ENCODE peak calls at places on chromosomes 3 and 15, in ten cellular contexts. H, D, S, O, F, Q, K, X, C and T are unnamed samples. For H3K9me3 and H3K27me3, the result is how much of the 10 kb centered on the place peaks cover.

GRCh38 chr3:86960551-86960950 is 30.4 kb downstream of the VGLL3 start:
- DNase-seq in O (no peak), H (no peak), Q (no peak), K (no peak), C (no peak), X (no peak), D (no peak), S (no peak), F (peak), T (no peak)

GRCh38 chr3:128994581-128995161 is 795 bp upstream of the CFAP92 start:
- DNase-seq in D (no peak), K (no peak), X (no peak), H (no peak), S (no peak), O (no peak), Q (no peak), F (no peak), C (no peak), T (no peak)

GRCh38 chr3:139292933-139293664 is 50.7 kb upstream of the MRPS22 start:
- DNase-seq in K (peak), C (no peak), O (no peak), Q (peak), F (no peak), X (no peak), D (no peak), H (no peak), S (no peak), T (no peak)

GRCh38 chr15:72116680-72117447 is 1.1 kb downstream of the MYO9A start:
- DNase-seq in H (no peak), Q (no peak), X (no peak), S (peak), C (no peak), O (peak), D (peak), F (peak), K (peak), T (no peak)

GRCh38 chr3:160564205-160564922 is 1.0 kb downstream of the KPNA4 start:
- DNase-seq in F (peak), K (peak), O (peak), H (no peak), X (no peak), D (peak), C (no peak), S (peak), Q (no peak), T (no peak)

GRCh38 chr3:197028711-197029510 is 706 bp downstream of the MELTF start:
- DNase-seq in Q (no peak), K (no peak), O (peak), D (no peak), F (peak), S (no peak), H (no peak), C (no peak), X (no peak), T (no peak)

GRCh38 chr3:194691481-194692281 is 6.0 kb downstream of the FAM43A start:
- DNase-seq in D (no peak), H (no peak), O (peak), S (peak), F (no peak), Q (no peak), K (no peak), X (no peak), C (no peak), T (no peak)

GRCh38 chr3:55622733-55623132 is 135.6 kb upstream of the WNT5A start:
- DNase-seq in S (no peak), D (no peak), H (no peak), X (no peak), O (no peak), C (no peak), K (peak), F (peak), Q (no peak), T (no peak)

GRCh38 chr15:89494941-89495637 is 1.3 kb downstream of the RHCG start:
- DNase-seq in Q (no peak), O (peak), S (no peak), C (no peak), F (peak), D (no peak), X (no peak), K (peak), H (no peak), T (no peak)

GRCh38 chr15:28132524-28133275 is 33.6 kb upstream of the OCA2 start:
- DNase-seq in D (peak), O (no peak), Q (no peak), S (no peak), H (peak), F (peak), C (no peak), X (no peak), K (peak), T (no peak)

GRCh38 chr3:156448300-156448699 is 106.6 kb downstream of the SSR3 start:
- DNase-seq in C (no peak), F (peak), Q (no peak), X (no peak), S (peak), K (peak), D (no peak), H (no peak), O (peak), T (peak)

DNA sequence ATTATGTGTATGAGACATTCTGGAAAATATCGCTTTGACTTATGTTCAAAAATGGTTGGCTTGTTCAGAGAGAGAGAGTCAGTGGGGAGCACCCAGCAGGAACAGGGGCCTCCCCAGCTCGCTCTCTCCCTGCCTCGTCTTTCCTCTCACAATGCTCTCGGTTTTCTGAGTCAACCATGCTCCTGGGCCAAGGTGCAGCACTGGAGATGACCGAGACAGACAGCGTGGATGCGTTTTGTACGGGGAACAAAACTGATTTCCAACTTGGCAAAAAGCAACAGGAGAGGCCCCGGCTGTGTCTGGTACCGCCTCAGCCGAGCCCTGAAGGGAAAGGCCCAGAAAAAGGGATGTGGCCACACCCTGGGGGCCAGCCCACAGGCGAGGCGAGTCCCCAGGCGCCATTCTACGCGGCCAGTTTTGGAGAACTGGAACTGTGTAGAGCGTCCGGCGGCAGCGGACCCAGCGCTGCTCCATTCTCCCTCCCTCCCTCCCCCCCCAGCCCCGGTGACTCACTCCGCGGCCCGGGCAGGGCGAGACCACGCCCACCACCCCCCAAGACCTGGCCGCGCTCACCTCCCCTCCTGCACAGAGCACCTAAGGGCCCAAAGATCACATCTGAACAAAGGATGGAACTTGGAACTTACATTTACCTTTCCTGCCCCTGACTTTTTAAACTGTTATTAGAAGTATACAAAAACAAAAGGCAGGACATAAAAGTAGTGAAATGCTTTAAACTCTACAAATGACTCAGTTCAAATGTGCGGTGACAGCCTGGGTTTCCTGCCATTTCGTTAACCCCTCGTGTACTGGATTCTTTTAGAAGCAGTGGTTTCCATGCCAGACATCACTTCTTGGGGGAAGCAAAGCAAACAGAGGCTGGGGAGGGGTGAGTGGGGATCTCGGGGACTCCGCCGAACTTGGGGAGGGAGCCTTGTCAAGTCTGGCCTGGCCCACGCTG is 12.7 kb downstream of the ATP10A start:
- DNase-seq in H (peak), F (peak), Q (no peak), O (no peak), X (peak), K (peak), D (peak), S (peak), C (peak), T (peak)
- H3K4me3 ChIP-seq in H (peak), F (peak), Q (peak), O (no peak), X (peak), K (peak), D (peak), S (no peak), C (peak), T (peak)

GRCh38 chr15:25246641-25247417 is 192.0 kb downstream of the UBE3A start:
- DNase-seq in F (no peak), Q (no peak), K (no peak), H (peak), C (peak), D (no peak), S (peak), X (no peak), O (no peak), T (no peak)
- H3K9me3 ChIP-seq in F (under half), Q (half or more), K (under half), H (under half), C (under half), D (under half), S (under half), X (under half), O (under half), T (under half)

DNA sequence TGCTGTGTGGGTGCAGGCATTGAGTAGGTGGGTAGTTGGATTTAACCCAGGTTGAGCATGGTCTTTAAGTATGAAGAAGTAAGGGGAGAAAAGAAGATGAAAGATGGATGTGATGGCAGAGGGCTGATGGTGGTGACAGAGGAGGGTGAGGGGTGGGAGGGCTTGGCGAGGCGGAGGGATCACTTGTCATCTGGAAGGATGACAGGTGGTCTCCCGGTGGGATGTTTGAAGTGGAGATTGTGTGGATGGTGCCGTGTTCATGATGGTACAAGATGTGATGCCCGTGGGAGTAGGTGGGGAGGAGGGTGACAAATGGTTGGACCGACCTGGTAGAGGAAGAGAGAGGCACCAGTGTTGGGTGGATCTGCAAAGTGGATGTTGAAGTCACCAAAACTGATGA is 208.8 kb downstream of the RPLP1 start:
- DNase-seq in Q (no peak), S (no peak), C (no peak), X (no peak), F (no peak), K (no peak), D (no peak), O (no peak), H (no peak), T (no peak)
- H3K27me3 ChIP-seq in Q (half or more), S (under half), C (under half), X (under half), F (under half), K (under half), D (under half), O (under half), H (under half), T (under half)

DNA sequence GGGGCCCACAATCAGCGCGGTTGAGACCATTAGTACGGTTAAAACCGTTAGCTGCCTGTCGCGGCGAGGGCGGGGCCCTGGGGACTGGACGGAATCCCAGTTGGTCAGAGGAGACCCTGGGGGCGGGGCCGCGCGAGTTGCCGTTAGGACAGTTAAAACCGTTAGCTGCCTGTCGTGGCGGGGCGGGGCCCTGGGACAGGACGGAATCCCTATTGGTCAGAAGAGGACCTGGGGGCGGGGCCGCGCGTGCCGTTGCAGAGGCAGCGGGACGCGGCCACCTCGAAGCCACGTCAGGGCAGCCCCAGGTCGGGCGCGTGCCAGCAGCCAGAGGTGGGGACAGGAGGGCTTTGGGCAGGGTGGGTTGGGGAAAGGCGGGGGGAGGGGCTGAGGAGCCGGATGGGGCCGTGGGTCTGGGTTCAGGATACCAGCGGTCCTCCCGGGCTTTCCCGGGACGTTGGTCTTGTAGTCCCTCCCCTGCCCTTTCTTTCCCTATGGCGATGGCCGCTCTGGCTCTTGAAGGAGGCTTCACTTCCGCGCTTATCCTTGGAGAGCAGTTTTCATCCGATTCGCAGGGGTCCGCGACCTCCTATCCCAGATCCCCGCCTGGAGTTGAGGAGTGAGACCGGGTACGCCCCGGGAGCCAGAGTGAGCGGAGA is 28.0 kb downstream of the KLHDC8B start:
- DNase-seq in F (peak), K (peak), Q (peak), C (peak), D (no peak), X (no peak), H (peak), O (no peak), S (peak), T (no peak)
- H3K4me3 ChIP-seq in F (peak), K (no peak), Q (peak), C (peak), D (no peak), X (no peak), H (peak), O (no peak), S (no peak), T (no peak)

GRCh38 chr3:109818081-109818480 is 480.7 kb upstream of the DPPA4 start:
- DNase-seq in D (no peak), O (no peak), S (no peak), X (no peak), K (no peak), H (no peak), F (no peak), C (no peak), Q (no peak), T (no peak)
- H3K9me3 ChIP-seq in D (under half), O (under half), S (under half), X (under half), K (under half), H (under half), F (under half), C (under half), Q (under half), T (under half)

DNA sequence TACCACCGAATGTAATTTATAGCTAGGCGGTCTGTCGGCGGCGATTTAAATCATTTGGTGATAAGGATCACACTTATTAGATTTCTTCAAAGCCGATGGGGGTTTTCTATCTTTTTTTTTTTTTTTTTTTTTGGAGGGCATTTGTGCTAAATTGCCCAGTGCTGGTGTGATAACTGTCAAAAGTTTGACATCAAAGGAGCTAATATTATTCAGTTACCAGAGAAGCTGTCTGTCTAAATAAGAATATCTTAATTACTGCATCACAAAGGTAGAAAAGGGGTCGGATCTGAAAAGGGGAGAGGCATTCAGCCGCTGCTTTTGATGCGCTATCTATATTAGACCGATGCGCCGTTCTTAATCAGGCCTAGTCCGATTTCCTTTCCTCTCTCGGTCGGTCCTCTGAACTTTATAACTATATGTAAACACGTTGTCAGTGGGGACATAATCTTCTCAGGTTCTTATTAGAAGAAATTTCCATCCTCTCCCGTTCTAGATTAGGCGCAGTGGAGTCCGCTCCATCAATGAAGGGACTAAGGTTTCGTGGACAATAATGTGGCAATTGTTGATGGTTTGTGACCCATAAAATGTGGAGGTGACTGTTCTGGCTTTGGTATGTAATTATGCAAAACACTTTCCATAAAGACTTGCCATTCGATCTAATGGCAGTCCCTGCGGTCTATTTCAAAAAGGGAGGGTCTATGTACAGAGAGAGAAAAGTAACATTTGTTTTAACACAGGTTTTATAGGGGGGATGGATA is 31.7 kb downstream of the NR2F2 start:
- DNase-seq in O (no peak), F (no peak), K (no peak), H (no peak), Q (no peak), X (no peak), C (no peak), S (no peak), D (no peak), T (no peak)
- H3K27me3 ChIP-seq in O (under half), F (under half), K (under half), H (under half), Q (under half), X (under half), C (under half), S (half or more), D (under half), T (under half)

GRCh38 chr3:167736997-167737396 is 1.5 kb downstream of the SERPINI1 start:
- DNase-seq in X (no peak), D (no peak), S (no peak), Q (no peak), C (no peak), K (no peak), H (no peak), F (no peak), O (no peak), T (no peak)
- H3K4me3 ChIP-seq in X (no peak), D (no peak), S (no peak), Q (no peak), C (no peak), K (no peak), H (no peak), F (no peak), O (no peak), T (no peak)

GRCh38 chr3:427128-427527 is 230.6 kb downstream of the CHL1 start:
- DNase-seq in S (no peak), H (no peak), C (no peak), K (no peak), X (no peak), D (no peak), Q (no peak), O (no peak), F (no peak), T (no peak)
- H3K9me3 ChIP-seq in S (under half), H (under half), C (under half), K (under half), X (under half), D (under half), Q (under half), O (under half), F (under half), T (under half)

DNA sequence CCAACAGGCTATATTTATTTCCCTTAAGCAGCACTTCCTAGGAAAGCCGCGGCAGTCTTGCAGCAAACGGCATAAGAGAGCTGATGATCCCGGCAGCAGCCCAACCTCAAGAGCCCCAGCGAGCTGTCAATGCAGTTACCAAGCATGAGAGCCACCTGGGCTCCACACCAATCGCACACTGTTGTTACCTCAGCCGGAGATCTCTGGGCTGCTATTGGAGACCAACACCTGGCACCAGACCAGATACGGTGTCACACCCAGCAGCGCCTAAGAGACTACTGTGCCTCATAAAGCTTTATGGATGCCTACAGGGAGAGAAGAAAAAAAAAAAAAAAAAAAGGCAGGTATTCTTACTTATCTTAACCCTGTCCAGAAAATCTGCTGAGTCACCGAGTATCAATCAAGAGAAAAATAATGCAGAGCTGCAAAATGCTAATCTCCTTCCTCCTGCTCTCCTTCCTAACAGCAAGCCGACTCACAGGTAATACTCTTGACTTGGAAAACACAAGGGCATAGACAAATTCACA is 11.6 kb downstream of the ABCC5 start:
- DNase-seq in Q (no peak), K (peak), X (no peak), O (peak), C (no peak), F (peak), D (no peak), H (peak), S (peak), T (no peak)
- H3K27me3 ChIP-seq in Q (under half), K (under half), X (under half), O (under half), C (under half), F (under half), D (under half), H (under half), S (under half), T (under half)

DNA sequence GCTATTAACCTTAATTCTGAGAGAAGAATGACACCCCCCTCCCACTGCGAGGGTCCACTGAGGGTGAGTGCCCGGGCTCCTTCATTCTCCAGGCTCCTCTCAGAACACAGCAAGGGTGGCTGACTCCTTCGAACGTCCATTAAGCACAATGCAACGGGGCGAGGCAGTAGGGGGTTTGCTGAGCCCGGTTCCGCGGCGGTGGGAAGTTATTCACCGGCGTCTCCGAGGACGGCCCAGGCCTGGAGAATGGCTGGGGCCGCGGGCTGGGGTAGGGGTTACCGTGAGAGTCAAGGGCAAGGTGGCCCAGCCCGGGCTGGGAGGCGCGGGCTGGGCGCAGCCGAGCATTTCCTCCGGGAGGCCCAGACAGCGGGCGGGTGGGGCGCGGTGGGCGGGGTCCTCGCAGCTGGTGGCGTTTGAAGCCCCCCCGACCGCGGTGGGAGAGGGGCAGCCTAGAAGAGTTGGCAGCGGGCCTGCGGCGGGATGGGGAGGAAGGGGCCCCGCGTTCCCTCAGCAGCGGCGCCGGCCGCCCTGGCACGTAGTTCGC is 1.1 kb upstream of the KLF13 start:
- DNase-seq in K (peak), C (peak), X (no peak), O (peak), Q (no peak), F (peak), D (no peak), S (peak), H (peak), T (no peak)
- H3K4me3 ChIP-seq in K (peak), C (peak), X (peak), O (peak), Q (peak), F (peak), D (peak), S (peak), H (peak), T (peak)